ENCODE peak calls at places on chromosome 20, in seven cellular contexts. W is sigmoid colon; T is hepatocyte; Y is Caco-2; L is CD8-positive, alpha-beta memory T cell; X is AG04450; J is uterus. E is an unnamed sample.
A peak's percentile ranks its signal among the peaks of the same experiment; 100 is the strongest.

GRCh38 chr20:17715075-17715474 is 15.3 kb downstream of the BANF2 start:
- DNase-seq in T (no peak), J (no peak), Y (no peak), W (no peak), X (no peak), L (no peak), E (no peak)

GRCh38 chr20:58045156-58045555 is 183.3 kb downstream of the ANKRD60 start:
- DNase-seq in L (no peak), T (no peak), X (no peak), J (no peak), W (no peak), Y (peak; percentile 36), E (no peak)

GRCh38 chr20:50027611-50028105 is 44.9 kb downstream of the SNAI1 start:
- DNase-seq in J (peak; percentile 54), L (no peak), W (peak; percentile 89), X (peak; percentile 53), T (peak; percentile 78), Y (no peak), E (no peak)

GRCh38 chr20:13199279-13199678 is 21.8 kb upstream of the ISM1 start:
- DNase-seq in Y (no peak), J (no peak), X (no peak), T (no peak), L (no peak), W (no peak), E (no peak)

GRCh38 chr20:51969191-51969590 is 166.9 kb upstream of the SALL4 start:
- DNase-seq in L (no peak), W (no peak), Y (no peak), T (no peak), X (no peak), J (no peak), E (no peak)

GRCh38 chr20:53829086-53829703 is 235.6 kb upstream of the ZNF217 start:
- DNase-seq in L (no peak), J (peak; percentile 47), X (peak; percentile 87), Y (no peak), W (peak; percentile 68), T (peak; percentile 76), E (no peak)

GRCh38 chr20:49259799-49260198 is 18.1 kb downstream of the ZNFX1 start:
- DNase-seq in X (no peak), L (no peak), J (no peak), T (no peak), Y (no peak), W (no peak), E (no peak)

GRCh38 chr20:52410182-52410647 is 218.6 kb upstream of the ZFP64 start:
- DNase-seq in J (peak; percentile 24), W (no peak), T (peak; percentile 58), Y (no peak), L (peak; percentile 87), X (no peak), E (peak; percentile 52)

GRCh38 chr20:44495802-44496481 is 20.3 kb downstream of the TTPAL start:
- DNase-seq in T (peak; percentile 27), J (peak; percentile 30), W (peak; percentile 28), X (peak; percentile 88), L (no peak), Y (no peak), E (no peak)

GRCh38 chr20:61985096-61985495 is 80.6 kb downstream of the TAF4 start:
- DNase-seq in L (no peak), W (no peak), J (no peak), Y (no peak), X (no peak), T (no peak), E (no peak)

GRCh38 chr20:16898433-16898832 is 150.3 kb downstream of the OTOR start:
- DNase-seq in J (no peak), W (no peak), T (no peak), L (no peak), X (no peak), Y (no peak), E (no peak)

GRCh38 chr20:44159125-44159524 is 27.9 kb downstream of the JPH2 start:
- DNase-seq in L (no peak), T (no peak), J (no peak), X (no peak), W (no peak), Y (no peak), E (no peak)

GRCh38 chr20:24894488-24894887 is 54.6 kb upstream of the CST7 start:
- DNase-seq in T (no peak), L (no peak), J (no peak), Y (no peak), X (no peak), W (no peak), E (no peak)
- H3K9me3 ChIP-seq in T (no peaks in the 10 kb centered on the region), L (no peaks in the 10 kb centered on the region), J (no peaks in the 10 kb centered on the region), Y (no peaks in the 10 kb centered on the region), X (peaks cover 6% of the 10 kb centered on the region), W (no peaks in the 10 kb centered on the region), E (no peaks in the 10 kb centered on the region)

DNA sequence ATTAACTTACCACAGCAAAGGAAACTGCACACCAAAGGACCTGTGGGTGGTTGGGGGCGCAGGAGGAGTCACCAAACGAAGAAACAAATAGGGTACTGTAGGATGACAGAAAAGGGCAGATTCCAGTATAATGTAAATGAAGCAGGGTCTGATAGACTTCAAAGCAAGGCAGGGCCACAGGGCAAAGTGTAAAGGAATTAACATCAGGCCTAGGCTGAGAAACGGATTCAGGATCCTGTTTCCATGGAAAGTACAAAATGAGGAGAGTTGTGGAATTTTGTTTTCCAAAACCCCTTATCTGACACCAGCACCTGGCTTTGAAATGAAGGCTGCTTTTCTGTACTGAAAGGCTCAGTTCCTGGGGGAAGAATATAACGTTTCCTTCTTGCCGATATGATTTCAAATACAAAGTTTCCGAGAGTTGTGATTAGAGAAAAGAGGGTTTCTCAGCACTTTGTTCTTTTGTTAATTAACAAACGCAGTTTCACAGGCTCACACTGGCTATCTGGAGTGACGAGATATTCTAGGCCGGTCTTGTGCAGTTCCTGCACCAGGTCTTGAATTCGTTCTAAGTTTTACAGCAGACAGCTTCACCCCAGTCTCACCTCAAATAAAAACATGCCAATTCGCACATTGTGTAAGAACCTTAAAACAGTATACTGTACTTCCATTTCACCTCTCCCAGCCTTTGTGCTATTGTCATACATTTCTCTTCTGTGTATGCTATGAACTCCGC is 5.8 kb downstream of the DEFB123 start:
- DNase-seq in Y (no peak), L (no peak), W (no peak), T (no peak), J (no peak), X (no peak), E (no peak)
- H3K9me3 ChIP-seq in Y (peaks cover 7% of the 10 kb centered on the region), L (no peaks in the 10 kb centered on the region), W (no peaks in the 10 kb centered on the region), T (no peaks in the 10 kb centered on the region), J (no peaks in the 10 kb centered on the region), X (no peaks in the 10 kb centered on the region), E (no peaks in the 10 kb centered on the region)

GRCh38 chr20:29452186-29452585 is 1805.3 kb upstream of the DEFB115 start:
- DNase-seq in T (no peak), Y (no peak), J (no peak), X (no peak), L (no peak), W (no peak), E (no peak)

GRCh38 chr20:29443819-29444218 is 1813.6 kb upstream of the DEFB115 start:
- DNase-seq in T (no peak), Y (no peak), L (no peak), J (no peak), X (no peak), W (no peak), E (no peak)

DNA sequence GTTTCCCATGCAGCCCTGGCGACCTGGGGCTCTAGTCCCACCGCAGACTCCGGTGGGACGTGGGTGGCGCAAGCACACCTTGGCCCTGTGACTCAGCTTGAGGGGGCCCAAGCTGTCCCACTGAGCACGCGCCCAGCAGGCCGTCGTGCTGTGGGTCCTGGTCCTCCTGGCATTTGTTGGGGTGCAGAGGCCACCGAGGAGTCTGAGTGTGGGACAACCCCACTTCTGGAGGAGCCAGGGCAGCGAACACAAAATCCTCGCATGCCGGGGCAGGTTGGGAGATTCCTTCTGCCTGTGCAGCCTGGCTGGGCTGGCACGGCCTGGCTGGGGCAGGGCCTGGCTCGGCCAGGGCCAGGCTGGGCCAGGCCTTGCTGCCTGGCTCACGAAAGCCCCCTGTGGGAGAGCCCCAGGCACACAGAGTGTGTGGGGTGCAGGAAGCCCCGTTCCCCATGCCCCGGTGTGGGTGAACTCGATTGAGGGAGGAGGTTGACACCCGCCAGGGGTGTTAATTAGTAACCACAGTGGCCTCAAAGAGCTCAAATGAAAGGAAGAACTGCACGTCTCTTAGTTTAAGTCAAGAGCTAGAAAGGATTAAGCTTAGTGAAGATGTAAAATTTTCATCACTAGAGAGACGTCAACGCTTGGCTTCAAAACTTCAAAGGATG is 1808.5 kb upstream of the DEFB115 start:
- DNase-seq in L (no peak), X (no peak), J (no peak), Y (no peak), W (no peak), T (no peak), E (no peak)
- H3K9me3 ChIP-seq in L (no peaks in the 10 kb centered on the region), X (peaks cover 24% of the 10 kb centered on the region), J (no peaks in the 10 kb centered on the region), Y (no peaks in the 10 kb centered on the region), W (no peaks in the 10 kb centered on the region), T (no peaks in the 10 kb centered on the region), E (no peaks in the 10 kb centered on the region)

DNA sequence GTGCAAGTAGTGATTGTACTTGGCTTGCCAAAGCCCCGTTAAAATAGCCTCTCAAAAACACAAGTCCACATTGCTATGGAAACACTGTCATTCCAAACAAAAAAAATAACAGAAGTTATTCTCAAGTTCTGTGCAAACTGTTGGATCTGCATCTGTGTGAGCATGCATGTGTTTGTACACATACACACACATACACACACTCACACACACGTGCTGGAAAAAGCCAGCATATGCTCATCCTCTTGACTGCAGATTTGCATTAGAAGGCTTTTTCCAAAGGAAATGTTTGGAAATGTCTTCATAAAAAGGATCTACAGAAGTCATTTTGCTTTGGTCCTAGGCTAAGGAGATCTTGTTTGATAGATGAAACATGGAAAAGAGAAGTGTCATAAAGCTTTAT is 13.4 kb upstream of the CBLN4 start:
- DNase-seq in W (no peak), T (no peak), J (no peak), X (no peak), L (no peak), Y (no peak), E (no peak)
- H3K9me3 ChIP-seq in W (no peaks in the 10 kb centered on the region), T (no peaks in the 10 kb centered on the region), J (no peaks in the 10 kb centered on the region), X (peaks cover 18% of the 10 kb centered on the region), L (no peaks in the 10 kb centered on the region), Y (peaks cover 7% of the 10 kb centered on the region), E (no peaks in the 10 kb centered on the region)

GRCh38 chr20:46123482-46124245 is 5.5 kb downstream of the CD40 start:
- DNase-seq in Y (peak; percentile 22), J (no peak), X (no peak), W (no peak), T (no peak), L (no peak), E (no peak)
- H3K9me3 ChIP-seq in Y (no peaks in the 10 kb centered on the region), J (no peaks in the 10 kb centered on the region), X (no peaks in the 10 kb centered on the region), W (no peaks in the 10 kb centered on the region), T (no peaks in the 10 kb centered on the region), L (no peaks in the 10 kb centered on the region), E (no peaks in the 10 kb centered on the region)

E was measured in Peyer's patch.